ENCODE peak calls at places on chromosomes 1 and 21, in five cellular contexts. One of them, this sample, is unnamed.
A peak's percentile ranks its signal among the peaks of the same experiment; 100 is the strongest.

GRCh38 chr1:244239261-244239770 is 188.2 kb downstream of the ZBTB18 start:
- DNase-seq in K562: no peak
- DNase-seq in H1: no peak
- DNase-seq in GM12892: no peak
- DNase-seq in HepG2: no peak
- DNase-seq in this sample: no peak

GRCh38 chr1:154104433-154105082 is 50.3 kb downstream of the NUP210L start:
- DNase-seq in H1: peak; percentile 49
- DNase-seq in HepG2: no peak
- DNase-seq in K562: no peak
- DNase-seq in GM12892: no peak
- DNase-seq in this sample: no peak

GRCh38 chr1:2277741-2278488 is 49.8 kb downstream of the SKI start:
- DNase-seq in HepG2: no peak
- DNase-seq in GM12892: no peak
- DNase-seq in K562: no peak
- DNase-seq in H1: no peak
- DNase-seq in this sample: no peak

GRCh38 chr1:125085720-125086591 is 3901.2 kb downstream of the SRGAP2C start:
- DNase-seq in HepG2: no peak
- DNase-seq in K562: no peak
- DNase-seq in H1: no peak
- DNase-seq in GM12892: no peak
- DNase-seq in this sample: no peak

GRCh38 chr1:17606826-17607440 is 67.4 kb downstream of the ARHGEF10L start:
- DNase-seq in GM12892: peak; percentile 58
- DNase-seq in K562: peak; percentile 85
- DNase-seq in HepG2: peak; percentile 62
- DNase-seq in H1: peak; percentile 94
- DNase-seq in this sample: peak; percentile 63

GRCh38 chr1:234919061-234919755 is 209.4 kb downstream of the TOMM20 start:
- DNase-seq in K562: no peak
- DNase-seq in GM12892: no peak
- DNase-seq in HepG2: no peak
- DNase-seq in H1: no peak
- DNase-seq in this sample: no peak

GRCh38 chr1:113928129-113928949 is 785 bp upstream of the HIPK1 start:
- DNase-seq in GM12892: no peak
- DNase-seq in HepG2: peak; percentile 28
- DNase-seq in K562: no peak
- DNase-seq in H1: no peak
- DNase-seq in this sample: no peak

GRCh38 chr1:107246775-107247345 is 106.0 kb downstream of the NTNG1 start:
- DNase-seq in K562: no peak
- DNase-seq in H1: no peak
- DNase-seq in HepG2: no peak
- DNase-seq in GM12892: no peak
- DNase-seq in this sample: no peak

GRCh38 chr1:246012271-246012854 is 494.7 kb downstream of the SMYD3 start:
- DNase-seq in H1: no peak
- DNase-seq in GM12892: no peak
- DNase-seq in HepG2: peak; percentile 34
- DNase-seq in K562: peak; percentile 55
- DNase-seq in this sample: peak; percentile 30

GRCh38 chr1:212950243-212951057 is at the start of gene VASH2:
- DNase-seq in HepG2: peak; percentile 57
- DNase-seq in GM12892: peak; percentile 92
- DNase-seq in K562: peak; percentile 90
- DNase-seq in H1: peak; percentile 89
- DNase-seq in this sample: peak; percentile 90

GRCh38 chr21:33308586-33309490 is 15.9 kb upstream of the IFNAR1 start:
- DNase-seq in K562: no peak
- DNase-seq in GM12892: no peak
- DNase-seq in H1: peak; percentile 33
- DNase-seq in HepG2: no peak
- DNase-seq in this sample: no peak

GRCh38 chr1:227323164-227323955 is 5.1 kb upstream of the CDC42BPA start:
- DNase-seq in GM12892: no peak
- DNase-seq in H1: no peak
- DNase-seq in K562: no peak
- DNase-seq in HepG2: no peak
- DNase-seq in this sample: no peak
- TF ChIP-seq POLR2A in GM12892: no peak
- TF ChIP-seq POLR2A in H1: no peak
- TF ChIP-seq POLR2A in K562: no peak
- TF ChIP-seq POLR2A in HepG2: no peak
- TF ChIP-seq POLR2A in this sample: no peak

GRCh38 chr1:29983366-29983765 is 740.0 kb downstream of the MATN1 start:
- DNase-seq in H1: peak; percentile 20
- DNase-seq in GM12892: no peak
- DNase-seq in HepG2: no peak
- DNase-seq in K562: no peak
- DNase-seq in this sample: no peak
- TF ChIP-seq TAF1 in H1: no peak
- TF ChIP-seq TAF1 in GM12892: no peak
- TF ChIP-seq TAF1 in HepG2: no peak
- TF ChIP-seq TAF1 in K562: no peak
- TF ChIP-seq TAF1 in this sample: no peak

GRCh38 chr1:162285149-162285561 is 91.5 kb downstream of the SPATA46 start:
- DNase-seq in H1: no peak
- DNase-seq in HepG2: peak; percentile 72
- DNase-seq in GM12892: no peak
- DNase-seq in K562: no peak
- DNase-seq in this sample: no peak

GRCh38 chr1:162279099-162279498 is 97.6 kb downstream of the SPATA46 start:
- DNase-seq in H1: no peak
- DNase-seq in HepG2: no peak
- DNase-seq in GM12892: no peak
- DNase-seq in K562: no peak
- DNase-seq in this sample: no peak

GRCh38 chr1:162283657-162284056 is 93.0 kb downstream of the SPATA46 start:
- DNase-seq in GM12892: no peak
- DNase-seq in K562: no peak
- DNase-seq in H1: no peak
- DNase-seq in HepG2: no peak
- DNase-seq in this sample: no peak

DNA sequence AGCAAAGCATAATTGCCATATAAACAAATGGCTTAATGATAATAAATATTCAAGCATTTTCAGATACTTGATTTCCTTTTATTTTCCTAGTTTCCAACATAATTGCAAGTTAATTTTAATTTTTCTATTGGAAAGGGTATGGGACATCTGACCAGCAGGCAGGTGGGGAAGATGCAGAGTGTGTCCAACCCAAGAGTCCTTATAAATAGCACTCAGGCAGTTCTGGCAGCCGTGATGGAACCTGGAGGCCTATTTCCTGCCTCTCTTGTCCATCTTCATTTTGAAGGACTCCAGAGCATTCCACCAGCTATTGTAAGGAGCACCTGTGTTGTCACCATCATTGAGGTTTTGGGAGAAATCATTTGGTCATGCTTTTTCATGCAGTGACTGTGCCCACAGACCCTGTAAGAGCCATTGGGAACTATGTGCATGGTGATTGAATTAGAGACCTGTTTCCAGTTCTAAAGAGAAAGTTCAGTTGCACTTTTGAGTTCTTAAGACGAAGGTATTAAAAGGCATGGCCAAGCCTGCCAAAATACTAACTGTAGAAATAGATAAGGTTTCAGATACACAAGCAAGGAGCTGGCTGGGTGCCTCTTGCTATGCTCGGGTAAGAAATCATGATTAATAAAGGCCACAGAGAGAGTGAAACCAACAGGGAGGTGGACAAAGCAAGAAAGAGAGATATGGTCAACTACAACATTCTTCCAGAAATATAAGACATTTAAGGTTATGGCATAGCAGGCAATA is 92.3 kb downstream of the SPATA46 start:
- DNase-seq in GM12892: no peak
- DNase-seq in K562: no peak
- DNase-seq in HepG2: no peak
- DNase-seq in H1: no peak
- DNase-seq in this sample: no peak
- TF ChIP-seq POLR2A in GM12892: no peak
- TF ChIP-seq POLR2A in K562: no peak
- TF ChIP-seq POLR2A in HepG2: no peak
- TF ChIP-seq POLR2A in H1: no peak
- TF ChIP-seq POLR2A in this sample: no peak

GRCh38 chr21:27339902-27340301 is 373.0 kb upstream of the ADAMTS5 start:
- DNase-seq in K562: no peak
- DNase-seq in HepG2: no peak
- DNase-seq in H1: no peak
- DNase-seq in GM12892: no peak
- DNase-seq in this sample: no peak
- TF ChIP-seq TAF1 in K562: no peak
- TF ChIP-seq TAF1 in HepG2: no peak
- TF ChIP-seq TAF1 in H1: no peak
- TF ChIP-seq TAF1 in GM12892: no peak
- TF ChIP-seq TAF1 in this sample: no peak

GRCh38 chr1:21266119-21266774 is 24.0 kb downstream of the ECE1 start:
- DNase-seq in GM12892: no peak
- DNase-seq in H1: no peak
- DNase-seq in K562: no peak
- DNase-seq in HepG2: peak; percentile 38
- DNase-seq in this sample: no peak
- TF ChIP-seq POLR2A in GM12892: no peak
- TF ChIP-seq POLR2A in H1: no peak
- TF ChIP-seq POLR2A in K562: no peak
- TF ChIP-seq POLR2A in HepG2: no peak
- TF ChIP-seq POLR2A in this sample: no peak

DNA sequence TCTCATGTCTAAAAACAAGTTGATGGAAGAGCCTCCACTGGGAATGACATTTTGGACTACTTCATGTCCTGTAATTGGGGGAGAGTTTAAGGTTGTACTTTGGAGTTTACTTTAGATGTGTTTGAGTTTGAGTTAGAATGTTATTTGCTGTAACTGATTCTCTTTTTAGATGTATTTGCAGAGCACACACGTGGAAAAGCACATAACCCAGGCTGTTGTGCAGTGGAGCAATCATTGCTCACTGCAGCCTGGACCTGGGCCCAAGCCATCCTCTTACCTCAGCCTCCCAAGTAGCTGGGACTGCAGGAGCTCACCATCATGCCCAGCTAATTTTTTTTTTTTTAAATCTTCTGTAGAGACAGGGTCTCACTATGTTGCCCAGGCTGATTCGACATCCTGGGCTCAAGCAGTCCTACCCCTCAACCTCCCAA is 36.7 kb upstream of the SH3D21 start:
- DNase-seq in HepG2: peak; percentile 94
- DNase-seq in K562: no peak
- DNase-seq in GM12892: no peak
- DNase-seq in H1: no peak
- DNase-seq in this sample: no peak
- TF ChIP-seq TAF1 in HepG2: no peak
- TF ChIP-seq TAF1 in K562: no peak
- TF ChIP-seq TAF1 in GM12892: no peak
- TF ChIP-seq TAF1 in H1: no peak
- TF ChIP-seq TAF1 in this sample: no peak

GRCh38 chr1:19100008-19100407 is 110.1 kb downstream of the UBR4 start:
- DNase-seq in H1: no peak
- DNase-seq in HepG2: no peak
- DNase-seq in GM12892: no peak
- DNase-seq in K562: no peak
- DNase-seq in this sample: no peak
- TF ChIP-seq POLR2A in H1: no peak
- TF ChIP-seq POLR2A in HepG2: no peak
- TF ChIP-seq POLR2A in GM12892: no peak
- TF ChIP-seq POLR2A in K562: no peak
- TF ChIP-seq POLR2A in this sample: no peak

DNA sequence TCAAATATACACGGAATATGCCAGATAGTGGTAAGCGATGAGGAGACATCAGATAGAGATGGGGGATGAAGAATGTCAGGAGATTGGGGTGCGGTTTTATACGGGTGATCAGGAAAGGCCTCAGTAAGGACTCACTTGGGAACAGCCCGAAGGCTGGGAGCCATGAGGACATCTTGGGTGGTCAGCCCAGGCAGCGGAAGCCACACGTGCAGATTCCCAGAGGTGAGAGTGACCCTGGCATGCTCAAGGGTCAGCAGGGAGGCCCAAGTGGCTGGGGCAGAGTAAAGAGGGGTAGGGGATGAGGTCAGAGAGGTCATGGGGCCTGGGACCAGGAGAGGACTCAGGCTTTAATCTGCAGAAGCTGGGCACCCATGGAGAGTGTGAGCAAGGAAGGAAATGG is 106.6 kb downstream of the MATN1 start:
- DNase-seq in K562: no peak
- DNase-seq in H1: no peak
- DNase-seq in GM12892: no peak
- DNase-seq in HepG2: no peak
- DNase-seq in this sample: no peak
- TF ChIP-seq TAF1 in K562: no peak
- TF ChIP-seq TAF1 in H1: no peak
- TF ChIP-seq TAF1 in GM12892: no peak
- TF ChIP-seq TAF1 in HepG2: no peak
- TF ChIP-seq TAF1 in this sample: no peak